ENCODE peak calls at places on chromosomes 16 and 17, in six cellular contexts. P is choroid plexus epithelial cell, A is MCF 10A, Q is brain microvascular endothelial cell, H is mammary epithelial cell, L is lower leg skin. N is an unnamed sample.

GRCh38 chr16:8852534-8852933 is 16.3 kb downstream of the CARHSP1 start:
- DNase-seq in P (no peak), A (no peak), Q (no peak), H (peak; percentile 20), L (no peak), N (no peak)

GRCh38 chr17:72810991-72811508 is 281.4 kb downstream of the SLC39A11 start:
- DNase-seq in P (no peak), A (no peak), Q (no peak), H (no peak), L (no peak), N (no peak)

GRCh38 chr17:8147141-8147804 is 4.9 kb downstream of the PER1 start:
- DNase-seq in P (no peak), A (no peak), Q (no peak), H (no peak), L (no peak), N (no peak)

GRCh38 chr16:64159986-64160385 is 961.9 kb downstream of the CDH11 start:
- DNase-seq in P (no peak), A (peak; percentile 66), Q (no peak), H (no peak), L (no peak), N (no peak)

GRCh38 chr17:45430738-45431530 is 1.7 kb downstream of the ARHGAP27 start:
- DNase-seq in P (peak; percentile 36), A (no peak), Q (no peak), H (no peak), L (peak; percentile 64), N (peak; percentile 74)

GRCh38 chr16:22805326-22805725 is 8.6 kb upstream of the HS3ST2 start:
- DNase-seq in P (no peak), A (no peak), Q (no peak), H (no peak), L (no peak), N (no peak)

GRCh38 chr17:3803308-3803640 is 2.3 kb upstream of the ITGAE start:
- DNase-seq in P (no peak), A (no peak), Q (no peak), H (no peak), L (no peak), N (no peak)

GRCh38 chr16:22764662-22765302 is 49.2 kb upstream of the HS3ST2 start:
- DNase-seq in P (no peak), A (no peak), Q (no peak), H (no peak), L (no peak), N (no peak)

GRCh38 chr17:36089888-36090836 is at the start of gene CCL3:
- DNase-seq in P (no peak), A (no peak), Q (no peak), H (peak; percentile 11), L (no peak), N (no peak)

GRCh38 chr17:29112780-29113295 is 67.4 kb downstream of the MYO18A start:
- DNase-seq in P (no peak), A (peak; percentile 41), Q (no peak), H (no peak), L (no peak), N (no peak)

GRCh38 chr16:80993293-80993691 is 13.4 kb downstream of the CMC2 start:
- DNase-seq in P (peak; percentile 96), A (peak; percentile 67), Q (peak; percentile 93), H (peak; percentile 75), L (no peak), N (no peak)

GRCh38 chr16:17426451-17426850 is 44.3 kb downstream of the XYLT1 start:
- DNase-seq in P (no peak), A (no peak), Q (no peak), H (no peak), L (no peak), N (no peak)

GRCh38 chr17:46875849-46876352 is 24.5 kb downstream of the WNT9B start:
- DNase-seq in P (no peak), A (no peak), Q (no peak), H (no peak), L (no peak), N (no peak)

GRCh38 chr16:31505483-31505882 is 2.7 kb downstream of the RUSF1 start:
- DNase-seq in P (no peak), A (no peak), Q (no peak), H (no peak), L (no peak), N (no peak)

GRCh38 chr17:4505187-4505586 is 6.5 kb downstream of the SPNS2 start:
- DNase-seq in P (no peak), A (no peak), Q (no peak), H (peak; percentile 37), L (no peak), N (no peak)

GRCh38 chr16:23952128-23953041 is 116.6 kb downstream of the PRKCB start:
- DNase-seq in P (peak; percentile 33), A (no peak), Q (peak; percentile 14), H (no peak), L (peak; percentile 37), N (peak; percentile 39)

GRCh38 chr17:78357687-78358537 is 2.0 kb downstream of the SOCS3 start:
- DNase-seq in P (peak; percentile 51), A (no peak), Q (no peak), H (no peak), L (no peak), N (no peak)

GRCh38 chr17:30996481-30996880 is 25.6 kb downstream of the RNF135 start:
- DNase-seq in P (no peak), A (no peak), Q (no peak), H (no peak), L (no peak), N (no peak)

GRCh38 chr17:76569607-76570279 is 15.9 kb downstream of the ST6GALNAC2 start:
- DNase-seq in P (no peak), A (no peak), Q (no peak), H (no peak), L (no peak), N (no peak)

DNA sequence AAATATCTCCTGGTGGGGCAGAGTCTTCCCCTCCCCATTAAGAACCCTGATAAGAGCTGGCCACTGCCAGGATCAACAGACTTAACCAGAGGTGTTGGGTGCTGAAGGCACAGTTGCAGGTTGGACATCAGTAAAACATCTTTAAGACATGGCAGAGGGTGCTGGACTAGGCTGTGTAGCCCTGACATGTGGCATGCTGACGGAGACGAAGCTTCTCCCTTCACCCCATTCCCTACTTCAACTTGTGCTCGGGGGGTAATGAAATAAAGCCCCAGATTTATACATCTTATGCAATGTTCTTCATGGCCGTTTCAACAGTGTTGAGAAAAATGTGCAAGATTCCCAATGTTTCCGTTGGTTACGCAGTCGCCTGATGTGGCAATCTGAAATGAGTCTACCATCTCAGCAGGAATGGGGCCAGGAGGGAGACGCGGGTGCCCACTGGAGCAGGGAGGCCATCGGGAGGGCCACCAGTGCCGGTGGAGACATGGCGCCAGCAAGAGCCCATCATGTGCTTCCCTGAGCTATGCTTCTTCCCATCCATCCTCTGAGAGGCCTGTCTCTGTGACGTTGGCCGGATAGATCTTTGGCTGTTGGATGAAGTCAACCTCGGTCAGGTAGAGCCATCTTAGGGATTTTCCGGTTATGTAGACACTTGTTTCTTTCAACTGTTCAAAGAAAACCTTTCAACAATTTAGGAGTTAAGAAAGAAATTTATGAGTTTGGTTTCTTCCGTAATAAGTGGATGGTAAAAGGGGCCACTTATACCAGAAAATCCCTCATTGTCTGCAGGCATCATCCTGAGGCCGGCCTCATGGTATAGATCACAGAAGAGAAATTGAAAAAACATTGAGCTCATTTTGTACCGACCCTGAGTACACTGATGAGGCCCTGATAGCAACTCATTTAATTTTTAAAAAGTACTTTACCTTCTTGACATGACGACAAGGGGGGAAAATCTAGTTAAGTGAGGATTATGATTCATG is 6.4 kb downstream of the IRF8 start:
- DNase-seq in P (no peak), A (no peak), Q (no peak), H (no peak), L (no peak), N (no peak)
- TF ChIP-seq CTCF in P (no peak), A (no peak), Q (no peak), H (no peak), L (no peak), N (no peak)

GRCh38 chr16:648071-648785 is 937 bp upstream of the WDR90 start:
- DNase-seq in P (peak; percentile 20), A (peak; percentile 63), Q (no peak), H (peak; percentile 23), L (no peak), N (no peak)
- TF ChIP-seq CTCF in P (peak; percentile 41), A (peak; percentile 62), Q (peak; percentile 58), H (peak; percentile 42), L (no peak), N (peak; percentile 38)

GRCh38 chr16:30356401-30357084 is 1.4 kb upstream of the CD2BP2 start:
- DNase-seq in P (no peak), A (no peak), Q (no peak), H (no peak), L (no peak), N (no peak)

GRCh38 chr16:30355954-30356308 is 823 bp upstream of the CD2BP2 start:
- DNase-seq in P (no peak), A (no peak), Q (no peak), H (no peak), L (no peak), N (no peak)

GRCh38 chr16:30354423-30355143 is 525 bp downstream of the CD2BP2 start:
- DNase-seq in P (no peak), A (no peak), Q (no peak), H (peak; percentile 26), L (no peak), N (no peak)

GRCh38 chr16:30353438-30354129 is 1.5 kb downstream of the CD2BP2 start:
- DNase-seq in P (no peak), A (no peak), Q (no peak), H (no peak), L (no peak), N (no peak)

DNA sequence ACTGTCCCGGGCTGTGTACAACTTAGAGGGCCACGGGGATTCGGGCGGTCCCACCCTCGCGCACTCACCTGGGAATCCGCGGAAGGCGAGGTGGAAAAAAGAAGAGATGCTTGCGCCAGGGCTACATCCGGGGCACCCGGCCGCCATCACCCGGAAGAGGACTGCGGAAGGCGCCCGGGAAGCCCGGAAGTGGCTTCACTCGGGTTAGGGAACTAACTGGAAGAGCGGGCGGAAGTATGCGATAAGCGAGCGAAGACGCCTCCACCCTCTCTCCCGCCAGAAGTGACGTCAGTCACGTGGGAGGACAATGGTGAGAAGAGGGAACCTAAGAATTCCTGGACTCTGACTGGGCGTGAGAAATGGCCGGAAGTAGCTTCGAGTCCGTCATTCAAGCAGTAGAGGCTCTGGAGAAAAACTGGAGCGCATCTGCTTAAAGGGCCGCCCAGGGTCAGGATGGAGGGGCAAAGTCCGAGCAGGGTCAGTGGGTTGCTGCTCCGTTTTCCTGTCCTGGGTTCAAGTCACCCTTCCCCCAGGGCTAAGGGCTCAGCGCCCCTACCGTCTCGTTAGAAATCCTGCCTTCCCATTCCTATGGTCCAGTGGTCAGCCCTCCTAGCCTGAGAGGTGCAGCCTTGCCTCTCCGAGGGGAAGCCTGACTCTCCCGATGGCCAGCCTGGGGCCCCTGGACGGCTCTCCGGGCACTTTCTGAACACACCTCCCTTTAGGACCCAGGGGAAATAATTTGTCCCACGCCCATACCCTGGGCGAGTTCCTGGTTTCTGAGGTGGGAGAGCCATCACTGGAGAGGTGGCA is at the start of gene CD2BP2:
- DNase-seq in P (peak; percentile 100), A (peak; percentile 100), Q (peak; percentile 96), H (peak; percentile 100), L (peak; percentile 97), N (peak; percentile 94)
- TF ChIP-seq CTCF in P (no peak), A (no peak), Q (no peak), H (no peak), L (no peak), N (no peak)

GRCh38 chr16:7615565-7615964 is 282.9 kb downstream of the RBFOX1 start:
- DNase-seq in P (no peak), A (no peak), Q (no peak), H (no peak), L (no peak), N (no peak)
- TF ChIP-seq CTCF in P (no peak), A (no peak), Q (no peak), H (no peak), L (no peak), N (no peak)

N was measured in mesothelial cell of epicardium.